ENCODE peak calls at places on chromosomes 2 and 18, in nine cellular contexts. A, C, F, U, H, W, L, Q and R are unnamed samples. For H3K4me1, the result is how much of the 10 kb centered on the place peaks cover.

GRCh38 chr2:239370876-239371725 is 29.7 kb downstream of the HDAC4 start:
- DNase-seq in A (peak), C (peak), F (no peak), U (peak), H (no peak), W (no peak), L (no peak), Q (no peak), R (peak)

GRCh38 chr18:35588995-35589394 is 7.5 kb downstream of the GALNT1 start:
- DNase-seq in A (no peak), C (no peak), F (no peak), U (no peak), H (no peak), W (no peak), L (no peak), Q (no peak), R (no peak)

GRCh38 chr2:126828471-126828870 is 70.2 kb upstream of the TEX51 start:
- DNase-seq in A (no peak), C (no peak), F (no peak), U (no peak), H (no peak), W (no peak), L (no peak), Q (no peak), R (no peak)

GRCh38 chr2:225510794-225511193 is 111.3 kb downstream of the NYAP2 start:
- DNase-seq in A (no peak), C (no peak), F (no peak), U (no peak), H (no peak), W (no peak), L (no peak), Q (no peak), R (no peak)

GRCh38 chr2:55165567-55165966 is 66.5 kb downstream of the CLHC1 start:
- DNase-seq in A (no peak), C (no peak), F (no peak), U (no peak), H (peak), W (no peak), L (no peak), Q (no peak), R (no peak)

GRCh38 chr2:238649123-238649522 is 198.8 kb upstream of the TWIST2 start:
- DNase-seq in A (no peak), C (no peak), F (no peak), U (no peak), H (no peak), W (no peak), L (no peak), Q (no peak), R (no peak)

GRCh38 chr2:135586148-135586547 is 54.9 kb downstream of the R3HDM1 start:
- DNase-seq in A (no peak), C (no peak), F (no peak), U (no peak), H (peak), W (no peak), L (no peak), Q (no peak), R (no peak)

GRCh38 chr2:158719411-158719810 is 75.7 kb upstream of the DAPL1 start:
- DNase-seq in A (no peak), C (no peak), F (no peak), U (no peak), H (no peak), W (no peak), L (no peak), Q (no peak), R (no peak)

GRCh38 chr2:9095690-9096089 is 92.2 kb upstream of the MBOAT2 start:
- DNase-seq in A (peak), C (no peak), F (no peak), U (no peak), H (peak), W (no peak), L (no peak), Q (peak), R (no peak)

GRCh38 chr2:173759959-173760358 is 205.2 kb downstream of the SP3 start:
- DNase-seq in A (no peak), C (no peak), F (no peak), U (no peak), H (no peak), W (no peak), L (no peak), Q (no peak), R (no peak)

GRCh38 chr18:22559414-22560282 is 141.9 kb upstream of the CTAGE1 start:
- DNase-seq in A (peak), C (peak), F (no peak), U (peak), H (peak), W (no peak), L (no peak), Q (peak), R (no peak)

GRCh38 chr2:169828141-169828811 is 1.0 kb downstream of the UBR3 start:
- DNase-seq in A (no peak), C (peak), F (no peak), U (no peak), H (peak), W (no peak), L (peak), Q (peak), R (no peak)

GRCh38 chr18:2964349-2965010 is 48.5 kb downstream of the LPIN2 start:
- DNase-seq in A (no peak), C (no peak), F (no peak), U (no peak), H (no peak), W (no peak), L (no peak), Q (no peak), R (no peak)

GRCh38 chr2:151175857-151176256 is 85.8 kb downstream of the RBM43 start:
- DNase-seq in A (no peak), C (no peak), F (no peak), U (no peak), H (no peak), W (no peak), L (no peak), Q (no peak), R (no peak)

GRCh38 chr2:5474716-5475115 is 217.5 kb upstream of the SOX11 start:
- DNase-seq in A (peak), C (no peak), F (no peak), U (no peak), H (no peak), W (no peak), L (no peak), Q (no peak), R (no peak)

GRCh38 chr2:66595556-66595955 is 160.6 kb downstream of the MEIS1 start:
- DNase-seq in A (no peak), C (no peak), F (no peak), U (no peak), H (no peak), W (no peak), L (no peak), Q (no peak), R (no peak)

GRCh38 chr2:3007135-3007534 is 370.5 kb downstream of the EIPR1 start:
- DNase-seq in A (no peak), C (no peak), F (no peak), U (no peak), H (no peak), W (no peak), L (no peak), Q (no peak), R (no peak)

GRCh38 chr2:176677746-176678145 is 408.5 kb downstream of the MTX2 start:
- DNase-seq in A (no peak), C (no peak), F (no peak), U (no peak), H (no peak), W (no peak), L (no peak), Q (no peak), R (no peak)

GRCh38 chr2:204180671-204181070 is 244.1 kb downstream of the ICOS start:
- DNase-seq in A (no peak), C (no peak), F (no peak), U (no peak), H (no peak), W (no peak), L (no peak), Q (no peak), R (no peak)

GRCh38 chr2:85156141-85156540 is 22.9 kb downstream of the TCF7L1 start:
- DNase-seq in A (no peak), C (no peak), F (no peak), U (no peak), H (peak), W (no peak), L (no peak), Q (no peak), R (no peak)

GRCh38 chr2:230067990-230068657 is 600 bp downstream of the SLC16A14 start:
- DNase-seq in A (peak), C (peak), F (peak), U (no peak), H (peak), W (no peak), L (no peak), Q (peak), R (no peak)

GRCh38 chr18:80132196-80132812 is 23.2 kb downstream of the ADNP2 start:
- DNase-seq in A (no peak), C (no peak), F (no peak), U (no peak), H (no peak), W (no peak), L (no peak), Q (no peak), R (no peak)

GRCh38 chr2:127103243-127104165 is 3.5 kb downstream of the BIN1 start:
- DNase-seq in A (peak), C (peak), F (no peak), U (peak), H (no peak), W (no peak), L (no peak), Q (no peak), R (peak)

GRCh38 chr2:217830061-217830460 is 172.7 kb downstream of the TNS1 start:
- DNase-seq in A (no peak), C (peak), F (no peak), U (no peak), H (no peak), W (no peak), L (no peak), Q (no peak), R (no peak)

GRCh38 chr18:36321636-36322407 is 24.3 kb downstream of the FHOD3 start:
- DNase-seq in A (no peak), C (no peak), F (no peak), U (no peak), H (peak), W (no peak), L (no peak), Q (no peak), R (no peak)

GRCh38 chr2:37984589-37984988 is 59.5 kb downstream of the RMDN2 start:
- DNase-seq in A (no peak), C (no peak), F (no peak), U (no peak), H (peak), W (no peak), L (no peak), Q (no peak), R (no peak)

GRCh38 chr2:28751956-28752607 is 452 bp downstream of the PPP1CB start:
- DNase-seq in A (no peak), C (peak), F (no peak), U (no peak), H (no peak), W (no peak), L (no peak), Q (peak), R (no peak)

GRCh38 chr2:35081001-35081628 is 1274.5 kb upstream of the CRIM1 start:
- DNase-seq in A (no peak), C (no peak), F (no peak), U (no peak), H (no peak), W (no peak), L (no peak), Q (no peak), R (no peak)

GRCh38 chr2:68453761-68454360 is 13.2 kb downstream of the FBXO48 start:
- DNase-seq in A (no peak), C (no peak), F (no peak), U (no peak), H (no peak), W (no peak), L (no peak), Q (no peak), R (no peak)

GRCh38 chr18:45222200-45222599 is 393.1 kb upstream of the SLC14A2 start:
- DNase-seq in A (no peak), C (no peak), F (no peak), U (no peak), H (no peak), W (no peak), L (no peak), Q (no peak), R (no peak)

GRCh38 chr18:56516769-56517168 is 121.6 kb downstream of the TXNL1 start:
- DNase-seq in A (no peak), C (peak), F (no peak), U (no peak), H (peak), W (no peak), L (no peak), Q (no peak), R (no peak)

DNA sequence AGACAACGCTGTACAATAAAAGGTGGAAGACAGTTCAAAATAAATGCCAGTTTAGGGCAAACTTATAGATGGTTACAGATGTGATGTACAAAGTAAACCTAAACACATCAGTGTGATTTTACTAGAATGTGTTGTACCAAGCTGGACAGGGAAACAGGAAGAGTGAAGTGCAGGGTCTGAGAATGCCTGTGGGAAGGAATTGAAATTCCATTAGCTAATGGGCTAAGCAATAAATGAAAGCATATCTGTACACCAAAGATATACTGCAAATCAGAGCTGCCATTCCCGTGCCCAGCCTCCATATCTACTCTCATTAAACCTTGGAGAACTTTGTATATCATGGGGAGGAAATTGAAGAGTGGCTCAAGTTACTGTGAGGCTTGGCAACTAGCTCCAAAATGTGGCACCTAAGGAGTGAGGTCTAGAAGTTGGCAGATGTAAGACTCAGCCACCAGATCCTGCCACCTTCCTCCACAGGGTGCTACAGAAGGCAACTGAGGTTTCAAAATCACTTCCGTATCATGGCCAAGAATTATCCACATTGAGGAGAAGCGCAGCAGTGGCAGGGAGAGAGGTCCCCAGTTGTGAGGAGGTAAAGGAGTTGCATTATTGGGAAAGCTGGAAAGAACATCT is 277.8 kb downstream of the TCF4 start:
- DNase-seq in A (no peak), C (no peak), F (no peak), U (no peak), H (no peak), W (no peak), L (no peak), Q (no peak), R (no peak)
- H3K4me1 ChIP-seq in A (under half), C (half or more), F (under half), U (under half), H (under half), W (under half), L (under half), Q (under half), R (under half)

DNA sequence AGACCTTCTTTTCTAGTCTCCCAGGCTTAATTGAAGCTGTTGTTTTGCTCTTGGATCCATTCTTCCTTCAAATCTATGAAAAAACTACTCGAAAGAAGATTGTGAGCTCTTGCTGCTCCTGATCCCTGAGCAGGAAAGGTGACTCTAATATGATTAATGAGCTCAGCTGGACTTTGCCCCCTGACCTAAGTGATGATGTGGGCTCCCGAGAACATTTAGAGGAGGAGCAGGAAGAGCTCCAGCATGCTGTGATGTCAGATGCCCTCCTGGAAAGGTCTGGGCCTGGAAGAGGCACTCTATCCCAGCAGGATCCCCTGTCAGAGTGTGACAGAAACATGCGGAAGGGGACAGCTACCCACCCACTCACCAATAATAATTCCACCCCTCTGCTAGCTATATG is 117.8 kb upstream of the PELI1 start:
- DNase-seq in A (no peak), C (no peak), F (no peak), U (no peak), H (no peak), W (no peak), L (no peak), Q (peak), R (no peak)
- H3K4me1 ChIP-seq in A (under half), C (under half), F (under half), U (under half), H (under half), W (under half), L (under half), Q (under half), R (under half)

DNA sequence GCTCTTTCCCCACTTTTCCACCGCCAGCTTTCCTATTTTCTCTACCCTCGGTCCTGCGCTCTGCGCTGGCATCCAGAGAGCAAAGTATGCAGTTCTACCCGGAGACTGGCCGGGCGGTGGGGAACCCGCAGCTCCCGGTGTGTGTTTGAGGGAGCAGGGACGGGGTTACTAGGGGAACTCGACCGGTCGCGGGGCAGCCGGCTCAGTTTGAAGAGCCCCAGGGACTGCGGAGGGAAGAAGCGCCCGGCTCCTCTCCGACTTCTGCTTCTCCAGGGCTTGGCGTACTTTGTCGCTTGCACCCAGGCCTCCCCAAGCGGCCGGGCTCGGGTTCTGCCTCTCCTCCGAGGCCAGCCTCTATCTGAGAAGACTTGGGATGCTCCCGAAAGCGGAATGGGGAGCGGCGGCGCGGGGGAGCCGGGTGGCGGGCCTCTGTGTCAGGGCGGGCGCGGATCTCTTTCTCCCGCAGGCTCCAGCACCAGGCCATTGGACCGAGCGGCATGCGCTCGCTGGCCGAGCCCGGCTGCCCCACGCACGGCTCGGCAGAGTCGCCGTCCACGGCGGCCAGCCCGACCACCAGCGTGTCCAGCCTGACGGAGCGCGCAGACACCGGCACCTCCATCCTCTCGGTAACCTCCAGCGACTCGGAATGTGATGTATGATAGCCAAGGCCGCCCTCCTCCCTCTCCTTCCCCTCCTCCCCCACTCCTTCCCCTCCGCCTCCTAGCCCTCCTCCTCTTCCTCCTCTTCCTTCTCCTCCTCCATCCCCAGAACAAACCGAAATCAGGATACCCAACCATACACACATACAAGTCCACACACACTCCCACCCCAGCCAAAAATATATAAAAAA is 2.8 kb downstream of the SIX3 start:
- DNase-seq in A (no peak), C (peak), F (no peak), U (no peak), H (no peak), W (no peak), L (no peak), Q (no peak), R (no peak)
- H3K4me1 ChIP-seq in A (under half), C (under half), F (under half), U (under half), H (under half), W (under half), L (under half), Q (under half), R (under half)

DNA sequence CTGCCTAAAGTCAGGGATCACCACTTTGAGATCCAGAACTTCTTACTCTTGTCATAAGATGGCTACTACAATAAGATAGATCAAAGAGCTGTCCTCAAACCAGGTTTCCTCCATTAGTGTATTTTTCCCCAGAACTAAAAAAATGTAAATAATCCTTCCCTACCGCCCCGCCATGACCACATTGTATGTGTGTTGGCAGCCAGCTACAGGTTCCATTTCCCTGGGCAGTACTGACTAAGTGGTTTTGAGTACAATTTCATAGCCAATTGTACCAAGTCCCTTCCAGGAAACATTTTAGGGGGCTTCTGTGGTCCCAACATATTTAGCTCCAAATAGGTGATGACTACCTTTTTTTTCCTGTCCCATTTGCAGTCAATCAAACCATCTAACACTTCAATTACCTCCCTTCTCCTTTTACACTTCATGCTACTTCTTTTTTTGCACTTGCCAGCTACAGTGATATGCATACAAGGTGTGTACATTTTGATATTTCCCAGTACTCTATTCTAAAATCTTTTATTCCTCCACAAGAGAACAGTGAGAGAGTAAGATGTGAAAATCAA is 4.0 kb downstream of the PUM2 start:
- DNase-seq in A (no peak), C (no peak), F (no peak), U (no peak), H (peak), W (no peak), L (no peak), Q (no peak), R (no peak)
- H3K4me1 ChIP-seq in A (under half), C (under half), F (half or more), U (under half), H (under half), W (under half), L (under half), Q (under half), R (half or more)

GRCh38 chr2:105337122-105338019 is at the start of gene C2orf49:
- DNase-seq in A (peak), C (peak), F (peak), U (peak), H (peak), W (peak), L (peak), Q (peak), R (peak)

GRCh38 chr2:105339414-105339813 is 2.1 kb downstream of the C2orf49 start:
- DNase-seq in A (no peak), C (no peak), F (no peak), U (no peak), H (no peak), W (no peak), L (no peak), Q (no peak), R (no peak)

GRCh38 chr2:105335469-105335868 is 1.9 kb upstream of the C2orf49 start:
- DNase-seq in A (no peak), C (no peak), F (no peak), U (no peak), H (no peak), W (no peak), L (no peak), Q (no peak), R (no peak)

GRCh38 chr2:105336786-105337121 is 586 bp upstream of the C2orf49 start:
- DNase-seq in A (no peak), C (no peak), F (no peak), U (no peak), H (no peak), W (no peak), L (no peak), Q (no peak), R (no peak)

GRCh38 chr2:105338020-105338385 is 663 bp downstream of the C2orf49 start:
- DNase-seq in A (no peak), C (no peak), F (no peak), U (no peak), H (no peak), W (no peak), L (no peak), Q (no peak), R (no peak)
- H3K4me1 ChIP-seq in A (under half), C (under half), F (under half), U (under half), H (under half), W (under half), L (under half), Q (under half), R (under half)